ENCODE peak calls at places on chromosomes 13 and 19, in six cellular contexts. F, H, X, T, E and L are unnamed samples.

GRCh38 chr13:34933786-34934185 is 8.3 kb upstream of the NBEA start:
- DNase-seq in F (no peak), H (no peak), X (no peak), T (no peak), E (no peak), L (no peak)

GRCh38 chr19:29505034-29505824 is 20.6 kb upstream of the VSTM2B start:
- DNase-seq in F (no peak), H (no peak), X (no peak), T (no peak), E (no peak), L (no peak)

GRCh38 chr19:28184997-28185396 is 1028.0 kb downstream of the UQCRFS1 start:
- DNase-seq in F (no peak), H (no peak), X (no peak), T (no peak), E (no peak), L (no peak)

GRCh38 chr13:97165527-97166425 is 56.4 kb upstream of the MBNL2 start:
- DNase-seq in F (no peak), H (no peak), X (no peak), T (no peak), E (no peak), L (no peak)

GRCh38 chr13:51249767-51250741 is 27.9 kb downstream of the FAM124A start:
- DNase-seq in F (no peak), H (no peak), X (no peak), T (no peak), E (no peak), L (peak; percentile 18)

GRCh38 chr13:38944219-38944618 is 46.4 kb downstream of the STOML3 start:
- DNase-seq in F (no peak), H (no peak), X (no peak), T (no peak), E (no peak), L (no peak)

GRCh38 chr19:12745166-12745897 is 6.3 kb upstream of the BEST2 start:
- DNase-seq in F (no peak), H (no peak), X (peak; percentile 44), T (no peak), E (no peak), L (no peak)

GRCh38 chr13:104253063-104253680 is 1187.0 kb upstream of the SLC10A2 start:
- DNase-seq in F (no peak), H (no peak), X (no peak), T (no peak), E (no peak), L (no peak)

GRCh38 chr13:84543976-84544375 is 661.7 kb upstream of the SLITRK1 start:
- DNase-seq in F (no peak), H (no peak), X (no peak), T (no peak), E (no peak), L (no peak)

GRCh38 chr13:37540228-37540627 is 58.3 kb downstream of the POSTN start:
- DNase-seq in F (no peak), H (no peak), X (peak; percentile 71), T (no peak), E (peak; percentile 88), L (peak; percentile 86)

GRCh38 chr13:98297043-98297442 is 120.0 kb upstream of the RNF113B start:
- DNase-seq in F (no peak), H (no peak), X (no peak), T (no peak), E (no peak), L (no peak)

GRCh38 chr19:583198-583967 is 6.3 kb upstream of the HCN2 start:
- DNase-seq in F (no peak), H (no peak), X (no peak), T (no peak), E (no peak), L (no peak)

GRCh38 chr13:40170982-40171381 is 495.5 kb downstream of the FOXO1 start:
- DNase-seq in F (no peak), H (no peak), X (no peak), T (no peak), E (no peak), L (no peak)

GRCh38 chr19:16587031-16588023 is 15.1 kb upstream of the SLC35E1 start:
- DNase-seq in F (no peak), H (no peak), X (peak; percentile 65), T (peak; percentile 68), E (peak; percentile 42), L (peak; percentile 37)

GRCh38 chr19:49570138-49570856 is 10.1 kb downstream of the NOSIP start:
- DNase-seq in F (peak; percentile 51), H (peak; percentile 84), X (peak; percentile 83), T (peak; percentile 43), E (peak; percentile 57), L (peak; percentile 88)

GRCh38 chr13:21606781-21607180 is 2.8 kb upstream of the MICU2 start:
- DNase-seq in F (no peak), H (no peak), X (no peak), T (no peak), E (no peak), L (no peak)

GRCh38 chr19:54517483-54517882 is 14.9 kb downstream of the LAIR2 start:
- DNase-seq in F (no peak), H (peak; percentile 1), X (peak; percentile 36), T (peak; percentile 26), E (peak; percentile 3), L (peak; percentile 40)

GRCh38 chr19:34145741-34146202 is 26.5 kb upstream of the LSM14A start:
- DNase-seq in F (peak; percentile 20), H (peak; percentile 78), X (peak; percentile 53), T (peak; percentile 11), E (peak; percentile 23), L (peak; percentile 69)

GRCh38 chr19:1313695-1314613 is 28.3 kb downstream of the EFNA2 start:
- DNase-seq in F (no peak), H (no peak), X (no peak), T (no peak), E (no peak), L (no peak)

GRCh38 chr13:94119360-94119936 is 360.0 kb downstream of the DCT start:
- DNase-seq in F (no peak), H (no peak), X (no peak), T (no peak), E (no peak), L (no peak)

GRCh38 chr19:3176715-3177501 is 1.7 kb upstream of the S1PR4 start:
- DNase-seq in F (no peak), H (no peak), X (peak; percentile 79), T (peak; percentile 10), E (peak; percentile 43), L (peak; percentile 82)

GRCh38 chr13:107466326-107466725 is 749.0 kb downstream of the LIG4 start:
- DNase-seq in F (no peak), H (no peak), X (no peak), T (no peak), E (no peak), L (no peak)

GRCh38 chr13:80337011-80337688 is 3.8 kb downstream of the SPRY2 start:
- DNase-seq in F (no peak), H (peak; percentile 53), X (peak; percentile 26), T (no peak), E (no peak), L (no peak)

GRCh38 chr13:78881746-78882145 is 222.8 kb upstream of the OBI1 start:
- DNase-seq in F (no peak), H (no peak), X (no peak), T (no peak), E (no peak), L (no peak)